ENCODE peak calls at places on chromosomes 1 and 21, in four cellular contexts. One of them, this sample, is unnamed.

GRCh38 chr21:27171704-27172103 is 204.8 kb upstream of the ADAMTS5 start:
- DNase-seq in mesenchymal stem cell: no peak
- DNase-seq in H9: no peak
- DNase-seq in tibial artery: no peak
- DNase-seq in this sample: no peak

GRCh38 chr21:45970674-45971486 is 10.7 kb upstream of the COL6A1 start:
- DNase-seq in mesenchymal stem cell: peak; percentile 62
- DNase-seq in H9: peak; percentile 81
- DNase-seq in tibial artery: peak; percentile 78
- DNase-seq in this sample: peak; percentile 64

GRCh38 chr1:191579019-191579418 is 579.2 kb upstream of the RGS18 start:
- DNase-seq in mesenchymal stem cell: no peak
- DNase-seq in H9: no peak
- DNase-seq in tibial artery: no peak
- DNase-seq in this sample: no peak

GRCh38 chr1:109762821-109763645 is 690 bp downstream of the EPS8L3 start:
- DNase-seq in mesenchymal stem cell: peak; percentile 95
- DNase-seq in H9: no peak
- DNase-seq in tibial artery: peak; percentile 59
- DNase-seq in this sample: peak; percentile 60

GRCh38 chr1:9041116-9041779 is 15.0 kb upstream of the SLC2A7 start:
- DNase-seq in mesenchymal stem cell: no peak
- DNase-seq in H9: no peak
- DNase-seq in tibial artery: no peak
- DNase-seq in this sample: no peak

GRCh38 chr1:15000030-15000429 is 153.5 kb upstream of the TMEM51 start:
- DNase-seq in mesenchymal stem cell: no peak
- DNase-seq in H9: no peak
- DNase-seq in tibial artery: no peak
- DNase-seq in this sample: no peak

GRCh38 chr1:246907472-246907871 is 24.3 kb downstream of the AHCTF1 start:
- DNase-seq in mesenchymal stem cell: peak; percentile 68
- DNase-seq in H9: no peak
- DNase-seq in tibial artery: no peak
- DNase-seq in this sample: no peak

GRCh38 chr1:17276568-17276967 is 27.7 kb downstream of the PADI3 start:
- DNase-seq in mesenchymal stem cell: no peak
- DNase-seq in H9: no peak
- DNase-seq in tibial artery: no peak
- DNase-seq in this sample: no peak

GRCh38 chr1:55472784-55473183 is 257.6 kb upstream of the USP24 start:
- DNase-seq in mesenchymal stem cell: no peak
- DNase-seq in H9: no peak
- DNase-seq in tibial artery: no peak
- DNase-seq in this sample: no peak

GRCh38 chr1:162530318-162530984 is 31.1 kb upstream of the UAP1 start:
- DNase-seq in mesenchymal stem cell: no peak
- DNase-seq in H9: peak; percentile 67
- DNase-seq in tibial artery: no peak
- DNase-seq in this sample: no peak

GRCh38 chr1:46506470-46507219 is 17.0 kb downstream of the DMBX1 start:
- DNase-seq in mesenchymal stem cell: no peak
- DNase-seq in H9: no peak
- DNase-seq in tibial artery: no peak
- DNase-seq in this sample: no peak

GRCh38 chr1:242703467-242703866 is 179.0 kb upstream of the PLD5 start:
- DNase-seq in mesenchymal stem cell: no peak
- DNase-seq in H9: no peak
- DNase-seq in tibial artery: no peak
- DNase-seq in this sample: no peak

GRCh38 chr1:23167353-23168078 is 1.1 kb downstream of the LUZP1 start:
- DNase-seq in mesenchymal stem cell: peak; percentile 83
- DNase-seq in H9: peak; percentile 46
- DNase-seq in tibial artery: peak; percentile 73
- DNase-seq in this sample: peak; percentile 64

GRCh38 chr1:119987112-119987511 is 82.3 kb downstream of the NOTCH2 start:
- DNase-seq in mesenchymal stem cell: peak; percentile 90
- DNase-seq in H9: no peak
- DNase-seq in tibial artery: no peak
- DNase-seq in this sample: peak; percentile 64

GRCh38 chr21:45859762-45860357 is 121.7 kb upstream of the COL6A1 start:
- DNase-seq in mesenchymal stem cell: no peak
- DNase-seq in H9: no peak
- DNase-seq in tibial artery: no peak
- DNase-seq in this sample: peak; percentile 38

GRCh38 chr1:61253059-61253735 is 170.8 kb downstream of the NFIA start:
- DNase-seq in mesenchymal stem cell: peak; percentile 56
- DNase-seq in H9: no peak
- DNase-seq in tibial artery: peak; percentile 87
- DNase-seq in this sample: no peak

GRCh38 chr1:54302549-54302948 is 102.6 kb downstream of the MRPL37 start:
- DNase-seq in mesenchymal stem cell: no peak
- DNase-seq in H9: no peak
- DNase-seq in tibial artery: no peak
- DNase-seq in this sample: no peak
- H3K4me1 ChIP-seq in mesenchymal stem cell: peaks cover 30% of the 10 kb centered on the region
- H3K4me1 ChIP-seq in H9: peaks cover 14% of the 10 kb centered on the region
- H3K4me1 ChIP-seq in tibial artery: peaks cover 43% of the 10 kb centered on the region
- H3K4me1 ChIP-seq in this sample: peaks cover 16% of the 10 kb centered on the region

GRCh38 chr1:66261370-66261769 is 272.6 kb upstream of the SGIP1 start:
- DNase-seq in mesenchymal stem cell: no peak
- DNase-seq in H9: no peak
- DNase-seq in tibial artery: no peak
- DNase-seq in this sample: no peak
- H3K4me1 ChIP-seq in mesenchymal stem cell: no peaks in the 10 kb centered on the region
- H3K4me1 ChIP-seq in H9: no peaks in the 10 kb centered on the region
- H3K4me1 ChIP-seq in tibial artery: peaks cover 23% of the 10 kb centered on the region
- H3K4me1 ChIP-seq in this sample: peaks cover 81% of the 10 kb centered on the region

DNA sequence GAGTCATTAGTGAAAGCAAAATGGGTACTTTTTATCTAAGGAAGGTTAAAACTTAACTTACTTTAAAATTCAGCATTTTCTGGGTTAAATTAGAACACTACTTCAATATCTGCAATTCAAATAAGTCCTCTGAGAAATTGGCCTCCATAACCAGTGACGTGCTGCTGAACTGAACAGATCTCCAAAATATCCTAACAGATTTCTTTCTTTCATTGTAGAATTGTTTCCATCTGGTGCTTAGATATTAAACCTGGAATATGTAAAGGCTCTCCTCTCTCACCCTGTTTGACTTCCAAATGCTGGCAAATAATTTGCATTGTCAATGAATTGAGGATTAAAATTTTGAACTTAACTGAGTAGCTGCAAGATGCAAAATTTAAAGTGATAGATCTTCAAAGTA is 316.9 kb upstream of the CXADR start:
- DNase-seq in mesenchymal stem cell: no peak
- DNase-seq in H9: no peak
- DNase-seq in tibial artery: no peak
- DNase-seq in this sample: no peak
- H3K4me1 ChIP-seq in mesenchymal stem cell: no peaks in the 10 kb centered on the region
- H3K4me1 ChIP-seq in H9: no peaks in the 10 kb centered on the region
- H3K4me1 ChIP-seq in tibial artery: no peaks in the 10 kb centered on the region
- H3K4me1 ChIP-seq in this sample: peaks cover 16% of the 10 kb centered on the region

DNA sequence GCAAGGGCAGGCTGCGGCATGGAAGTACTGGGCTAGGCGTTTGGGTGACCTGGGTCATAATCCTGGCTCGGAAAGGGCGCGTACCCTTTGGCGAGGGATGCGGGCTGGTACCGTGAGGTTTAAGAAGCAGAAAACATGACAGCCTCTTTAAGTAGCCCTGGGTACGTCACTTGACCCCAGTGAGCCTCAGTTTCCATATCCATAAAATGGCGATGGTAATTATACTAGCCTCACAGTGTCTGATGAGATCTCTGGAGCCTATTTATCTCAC is 700 bp downstream of the PIGV start:
- DNase-seq in mesenchymal stem cell: no peak
- DNase-seq in H9: no peak
- DNase-seq in tibial artery: no peak
- DNase-seq in this sample: no peak
- H3K4me1 ChIP-seq in mesenchymal stem cell: peaks cover 25% of the 10 kb centered on the region
- H3K4me1 ChIP-seq in H9: peaks cover 5% of the 10 kb centered on the region
- H3K4me1 ChIP-seq in tibial artery: peaks cover 51% of the 10 kb centered on the region
- H3K4me1 ChIP-seq in this sample: peaks cover 67% of the 10 kb centered on the region

DNA sequence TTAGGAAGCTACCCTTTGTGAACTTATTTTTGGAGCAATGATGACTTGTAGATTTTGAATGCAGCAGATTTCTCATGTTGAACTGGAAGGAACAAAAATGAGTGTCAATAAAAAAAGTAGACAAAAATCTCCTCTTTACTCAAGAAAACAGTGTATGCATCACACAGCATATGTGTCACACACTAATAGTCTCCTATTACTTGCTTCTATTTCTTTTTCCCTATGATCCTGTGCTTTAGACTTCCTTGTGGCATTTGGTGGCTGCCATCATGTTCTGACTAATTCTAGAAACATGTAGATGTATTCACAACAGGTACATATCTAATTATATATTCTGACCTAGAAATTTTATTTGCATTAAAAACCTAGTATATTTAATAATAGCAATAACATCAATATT is 14.3 kb downstream of the RC3H1 start:
- DNase-seq in mesenchymal stem cell: no peak
- DNase-seq in H9: no peak
- DNase-seq in tibial artery: no peak
- DNase-seq in this sample: no peak
- H3K4me1 ChIP-seq in mesenchymal stem cell: peaks cover 3% of the 10 kb centered on the region
- H3K4me1 ChIP-seq in H9: no peaks in the 10 kb centered on the region
- H3K4me1 ChIP-seq in tibial artery: peaks cover 44% of the 10 kb centered on the region
- H3K4me1 ChIP-seq in this sample: peaks cover 28% of the 10 kb centered on the region

GRCh38 chr1:225941220-225941948 is at the start of gene LEFTY2:
- DNase-seq in mesenchymal stem cell: no peak
- DNase-seq in H9: no peak
- DNase-seq in tibial artery: no peak
- DNase-seq in this sample: no peak
- H3K4me1 ChIP-seq in mesenchymal stem cell: peaks cover 2% of the 10 kb centered on the region
- H3K4me1 ChIP-seq in H9: peaks cover 18% of the 10 kb centered on the region
- H3K4me1 ChIP-seq in tibial artery: peaks cover 21% of the 10 kb centered on the region
- H3K4me1 ChIP-seq in this sample: no peaks in the 10 kb centered on the region

This sample was measured in SJSA1.